ENCODE peak calls at places on chromosomes 1 and 21, in eight cellular contexts. One of them, this sample, is unnamed.

GRCh38 chr1:235689356-235689755 is 39.8 kb upstream of the GNG4 start:
- DNase-seq in glutamatergic neuron: no peak
- DNase-seq in endothelial cell: no peak
- DNase-seq in A549: no peak
- DNase-seq in psoas muscle: no peak
- DNase-seq in tibial nerve: no peak
- DNase-seq in adrenal gland: no peak
- DNase-seq in ascending aorta: no peak
- DNase-seq in this sample: no peak

GRCh38 chr1:150507912-150508864 is at the start of gene ECM1:
- DNase-seq in glutamatergic neuron: no peak
- DNase-seq in A549: peak
- DNase-seq in endothelial cell: no peak
- DNase-seq in psoas muscle: peak
- DNase-seq in tibial nerve: peak
- DNase-seq in adrenal gland: peak
- DNase-seq in ascending aorta: peak
- DNase-seq in this sample: no peak

GRCh38 chr1:206897175-206897574 is at the start of gene IL24:
- DNase-seq in ascending aorta: no peak
- DNase-seq in glutamatergic neuron: no peak
- DNase-seq in tibial nerve: no peak
- DNase-seq in adrenal gland: no peak
- DNase-seq in endothelial cell: no peak
- DNase-seq in psoas muscle: no peak
- DNase-seq in A549: no peak
- DNase-seq in this sample: no peak

GRCh38 chr1:3443759-3444697 is 10.4 kb upstream of the ARHGEF16 start:
- DNase-seq in glutamatergic neuron: no peak
- DNase-seq in adrenal gland: no peak
- DNase-seq in ascending aorta: no peak
- DNase-seq in A549: no peak
- DNase-seq in psoas muscle: peak
- DNase-seq in endothelial cell: no peak
- DNase-seq in tibial nerve: no peak
- DNase-seq in this sample: no peak

GRCh38 chr1:196660912-196661311 is 9.1 kb downstream of the CFH start:
- DNase-seq in psoas muscle: no peak
- DNase-seq in A549: peak
- DNase-seq in ascending aorta: no peak
- DNase-seq in glutamatergic neuron: no peak
- DNase-seq in adrenal gland: no peak
- DNase-seq in endothelial cell: no peak
- DNase-seq in tibial nerve: no peak
- DNase-seq in this sample: no peak

GRCh38 chr1:245215071-245215470 is 60.3 kb downstream of the KIF26B start:
- DNase-seq in A549: no peak
- DNase-seq in glutamatergic neuron: no peak
- DNase-seq in psoas muscle: no peak
- DNase-seq in adrenal gland: no peak
- DNase-seq in ascending aorta: no peak
- DNase-seq in tibial nerve: no peak
- DNase-seq in endothelial cell: no peak
- DNase-seq in this sample: no peak

GRCh38 chr1:70436617-70437236 is 25.7 kb downstream of the CTH start:
- DNase-seq in A549: no peak
- DNase-seq in tibial nerve: no peak
- DNase-seq in adrenal gland: no peak
- DNase-seq in psoas muscle: no peak
- DNase-seq in glutamatergic neuron: no peak
- DNase-seq in endothelial cell: no peak
- DNase-seq in ascending aorta: no peak
- DNase-seq in this sample: no peak

GRCh38 chr1:26468911-26469310 is 3.3 kb upstream of the HMGN2 start:
- DNase-seq in psoas muscle: peak
- DNase-seq in A549: no peak
- DNase-seq in adrenal gland: peak
- DNase-seq in glutamatergic neuron: peak
- DNase-seq in endothelial cell: no peak
- DNase-seq in tibial nerve: no peak
- DNase-seq in ascending aorta: no peak
- DNase-seq in this sample: no peak

GRCh38 chr1:41353744-41354143 is 7.5 kb upstream of the FOXO6 start:
- DNase-seq in glutamatergic neuron: no peak
- DNase-seq in endothelial cell: no peak
- DNase-seq in psoas muscle: no peak
- DNase-seq in tibial nerve: no peak
- DNase-seq in ascending aorta: no peak
- DNase-seq in A549: no peak
- DNase-seq in adrenal gland: no peak
- DNase-seq in this sample: no peak

GRCh38 chr1:214292317-214292716 is 11.4 kb downstream of the SMYD2 start:
- DNase-seq in tibial nerve: no peak
- DNase-seq in adrenal gland: no peak
- DNase-seq in A549: no peak
- DNase-seq in ascending aorta: no peak
- DNase-seq in psoas muscle: no peak
- DNase-seq in glutamatergic neuron: no peak
- DNase-seq in endothelial cell: no peak
- DNase-seq in this sample: no peak

GRCh38 chr21:28771790-28772501 is 220.7 kb downstream of the LTN1 start:
- DNase-seq in endothelial cell: no peak
- DNase-seq in adrenal gland: no peak
- DNase-seq in psoas muscle: no peak
- DNase-seq in A549: no peak
- DNase-seq in tibial nerve: no peak
- DNase-seq in ascending aorta: no peak
- DNase-seq in glutamatergic neuron: no peak
- DNase-seq in this sample: no peak

GRCh38 chr21:30315701-30316100 is 4.4 kb downstream of the KRTAP26-1 start:
- DNase-seq in endothelial cell: no peak
- DNase-seq in ascending aorta: no peak
- DNase-seq in glutamatergic neuron: no peak
- DNase-seq in A549: no peak
- DNase-seq in tibial nerve: no peak
- DNase-seq in psoas muscle: no peak
- DNase-seq in adrenal gland: no peak
- DNase-seq in this sample: no peak

GRCh38 chr1:119046429-119047039 is 58.4 kb upstream of the TBX15 start:
- DNase-seq in endothelial cell: no peak
- DNase-seq in psoas muscle: no peak
- DNase-seq in adrenal gland: no peak
- DNase-seq in A549: no peak
- DNase-seq in ascending aorta: no peak
- DNase-seq in glutamatergic neuron: no peak
- DNase-seq in tibial nerve: no peak
- DNase-seq in this sample: no peak

GRCh38 chr1:226670062-226670461 is 69.0 kb downstream of the ITPKB start:
- DNase-seq in adrenal gland: no peak
- DNase-seq in endothelial cell: no peak
- DNase-seq in A549: no peak
- DNase-seq in glutamatergic neuron: no peak
- DNase-seq in psoas muscle: no peak
- DNase-seq in ascending aorta: no peak
- DNase-seq in tibial nerve: no peak
- DNase-seq in this sample: no peak
- TF ChIP-seq CTCF in adrenal gland: no peak
- TF ChIP-seq CTCF in endothelial cell: no peak
- TF ChIP-seq CTCF in A549: no peak
- TF ChIP-seq CTCF in glutamatergic neuron: no peak
- TF ChIP-seq CTCF in psoas muscle: no peak
- TF ChIP-seq CTCF in ascending aorta: no peak
- TF ChIP-seq CTCF in tibial nerve: no peak
- TF ChIP-seq CTCF in this sample: no peak

DNA sequence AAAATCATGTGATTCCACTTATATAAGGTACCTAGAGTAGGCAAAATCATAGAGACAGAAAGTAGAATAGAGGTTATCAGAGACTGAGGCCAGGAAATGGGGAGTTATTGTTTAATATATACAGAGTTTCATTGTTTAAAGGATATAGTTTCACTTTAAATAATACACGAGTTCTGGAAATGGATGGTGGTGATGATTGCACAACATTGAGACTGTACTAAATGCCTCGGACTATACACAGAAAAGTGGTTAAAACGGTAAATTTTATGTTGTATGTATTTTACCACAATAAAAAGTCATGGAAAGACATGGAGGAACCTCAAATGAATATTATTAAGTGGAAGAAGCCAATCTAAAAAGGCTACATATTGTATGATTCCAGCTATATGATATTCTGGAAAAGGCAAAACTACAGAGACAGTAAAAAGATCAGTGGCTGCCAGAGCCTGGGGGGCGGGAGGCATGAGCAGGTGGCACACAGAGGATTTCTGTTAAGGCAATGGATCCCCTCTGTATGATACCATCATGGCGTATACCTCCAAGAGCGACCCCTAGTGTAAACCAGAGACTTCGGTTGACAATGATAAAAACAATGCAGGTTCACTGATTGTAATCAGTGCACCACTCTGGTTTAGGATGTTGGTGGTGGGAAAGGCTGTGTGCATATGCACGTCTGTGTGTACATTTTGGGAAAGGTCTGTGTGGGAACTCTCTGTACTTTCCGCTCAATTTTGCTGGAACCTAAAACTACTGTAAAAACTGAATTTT is 7.5 kb downstream of the C1orf198 start:
- DNase-seq in ascending aorta: no peak
- DNase-seq in adrenal gland: no peak
- DNase-seq in tibial nerve: no peak
- DNase-seq in psoas muscle: no peak
- DNase-seq in A549: no peak
- DNase-seq in endothelial cell: no peak
- DNase-seq in glutamatergic neuron: no peak
- DNase-seq in this sample: no peak
- TF ChIP-seq CTCF in ascending aorta: no peak
- TF ChIP-seq CTCF in adrenal gland: no peak
- TF ChIP-seq CTCF in tibial nerve: no peak
- TF ChIP-seq CTCF in psoas muscle: no peak
- TF ChIP-seq CTCF in A549: no peak
- TF ChIP-seq CTCF in endothelial cell: no peak
- TF ChIP-seq CTCF in glutamatergic neuron: no peak
- TF ChIP-seq CTCF in this sample: no peak

GRCh38 chr1:62334434-62334833 is 15.2 kb upstream of the KANK4 start:
- DNase-seq in ascending aorta: no peak
- DNase-seq in endothelial cell: no peak
- DNase-seq in glutamatergic neuron: no peak
- DNase-seq in adrenal gland: no peak
- DNase-seq in tibial nerve: no peak
- DNase-seq in A549: no peak
- DNase-seq in psoas muscle: no peak
- DNase-seq in this sample: no peak
- TF ChIP-seq CTCF in ascending aorta: no peak
- TF ChIP-seq CTCF in endothelial cell: peak
- TF ChIP-seq CTCF in glutamatergic neuron: peak
- TF ChIP-seq CTCF in adrenal gland: no peak
- TF ChIP-seq CTCF in tibial nerve: no peak
- TF ChIP-seq CTCF in A549: no peak
- TF ChIP-seq CTCF in psoas muscle: no peak
- TF ChIP-seq CTCF in this sample: no peak

DNA sequence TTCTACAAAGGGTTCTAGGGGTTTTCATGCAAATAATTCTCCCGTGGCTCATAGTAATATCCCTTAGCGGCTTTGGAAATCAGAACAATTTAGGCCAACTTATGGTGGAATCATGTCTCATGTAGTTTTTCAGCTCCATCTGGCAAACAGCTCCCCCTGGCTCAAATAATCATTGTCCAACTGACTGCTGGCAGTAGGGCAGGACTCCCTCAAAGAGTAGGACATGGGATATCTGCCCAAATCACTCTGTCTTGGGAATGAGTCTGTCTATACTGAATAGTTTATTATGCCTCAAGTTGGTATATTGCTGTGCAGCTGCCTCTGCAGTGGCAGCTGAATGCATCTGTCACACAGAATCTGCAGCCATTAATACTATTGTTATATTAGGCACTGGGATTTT is 255.7 kb downstream of the COL11A1 start:
- DNase-seq in adrenal gland: no peak
- DNase-seq in tibial nerve: no peak
- DNase-seq in glutamatergic neuron: no peak
- DNase-seq in ascending aorta: no peak
- DNase-seq in A549: no peak
- DNase-seq in psoas muscle: no peak
- DNase-seq in endothelial cell: no peak
- DNase-seq in this sample: no peak
- TF ChIP-seq CTCF in adrenal gland: no peak
- TF ChIP-seq CTCF in tibial nerve: no peak
- TF ChIP-seq CTCF in glutamatergic neuron: no peak
- TF ChIP-seq CTCF in ascending aorta: no peak
- TF ChIP-seq CTCF in A549: no peak
- TF ChIP-seq CTCF in psoas muscle: no peak
- TF ChIP-seq CTCF in endothelial cell: no peak
- TF ChIP-seq CTCF in this sample: no peak

GRCh38 chr1:27725374-27726172 is at the start of gene FAM76A:
- DNase-seq in A549: peak
- DNase-seq in ascending aorta: peak
- DNase-seq in glutamatergic neuron: peak
- DNase-seq in psoas muscle: peak
- DNase-seq in tibial nerve: peak
- DNase-seq in endothelial cell: peak
- DNase-seq in adrenal gland: peak
- DNase-seq in this sample: peak
- TF ChIP-seq CTCF in A549: peak
- TF ChIP-seq CTCF in ascending aorta: peak
- TF ChIP-seq CTCF in glutamatergic neuron: peak
- TF ChIP-seq CTCF in psoas muscle: peak
- TF ChIP-seq CTCF in tibial nerve: peak
- TF ChIP-seq CTCF in endothelial cell: peak
- TF ChIP-seq CTCF in adrenal gland: no peak
- TF ChIP-seq CTCF in this sample: no peak

GRCh38 chr1:241817956-241818612 is 29.9 kb upstream of the EXO1 start:
- DNase-seq in psoas muscle: no peak
- DNase-seq in adrenal gland: no peak
- DNase-seq in ascending aorta: no peak
- DNase-seq in endothelial cell: no peak
- DNase-seq in tibial nerve: no peak
- DNase-seq in glutamatergic neuron: no peak
- DNase-seq in A549: no peak
- DNase-seq in this sample: no peak
- TF ChIP-seq CTCF in psoas muscle: no peak
- TF ChIP-seq CTCF in adrenal gland: no peak
- TF ChIP-seq CTCF in ascending aorta: no peak
- TF ChIP-seq CTCF in endothelial cell: no peak
- TF ChIP-seq CTCF in tibial nerve: no peak
- TF ChIP-seq CTCF in glutamatergic neuron: no peak
- TF ChIP-seq CTCF in A549: no peak
- TF ChIP-seq CTCF in this sample: no peak

DNA sequence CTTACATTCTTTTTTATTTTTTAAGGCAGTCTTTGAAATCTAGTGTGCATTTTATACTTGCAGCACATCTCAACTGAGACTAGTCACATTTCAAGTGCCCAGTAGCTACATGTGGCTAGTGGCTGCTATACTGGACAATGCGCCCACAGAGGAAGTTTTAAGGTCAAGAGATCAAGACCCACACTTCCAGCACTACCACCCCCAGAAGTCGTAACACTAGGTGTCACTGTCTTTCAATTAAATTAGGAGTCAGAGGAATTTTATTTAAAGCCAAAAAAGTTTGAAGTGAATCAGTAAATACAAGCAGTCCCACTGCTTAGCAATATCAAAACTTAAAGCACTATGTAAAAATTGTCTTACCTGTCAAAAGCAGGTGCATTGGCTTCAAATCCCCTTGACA is 39.9 kb downstream of the SYNJ1 start:
- DNase-seq in A549: no peak
- DNase-seq in glutamatergic neuron: no peak
- DNase-seq in tibial nerve: no peak
- DNase-seq in ascending aorta: no peak
- DNase-seq in adrenal gland: no peak
- DNase-seq in endothelial cell: no peak
- DNase-seq in psoas muscle: no peak
- DNase-seq in this sample: no peak
- TF ChIP-seq CTCF in A549: no peak
- TF ChIP-seq CTCF in glutamatergic neuron: no peak
- TF ChIP-seq CTCF in tibial nerve: no peak
- TF ChIP-seq CTCF in ascending aorta: no peak
- TF ChIP-seq CTCF in adrenal gland: no peak
- TF ChIP-seq CTCF in endothelial cell: no peak
- TF ChIP-seq CTCF in psoas muscle: no peak
- TF ChIP-seq CTCF in this sample: no peak

This sample was measured in omental fat pad.